ENCODE peak calls at places on chromosomes 11 and 22, in four cellular contexts. G, H, S and E are unnamed samples.

GRCh38 chr22:43014062-43014875 is 680 bp downstream of the PACSIN2 start:
- DNase-seq in G (peak), H (peak), S (peak), E (peak)

GRCh38 chr11:88478136-88478785 is 140.7 kb upstream of the CTSC start:
- DNase-seq in G (no peak), H (no peak), S (no peak), E (no peak)

GRCh38 chr22:27654536-27655445 is 146.8 kb downstream of the MN1 start:
- DNase-seq in G (peak), H (no peak), S (no peak), E (peak)

GRCh38 chr22:49269371-49269770 is 558.3 kb downstream of the BRD1 start:
- DNase-seq in G (no peak), H (no peak), S (no peak), E (no peak)

GRCh38 chr11:17596711-17597110 is 49.7 kb downstream of the OTOG start:
- DNase-seq in G (no peak), H (peak), S (peak), E (no peak)

GRCh38 chr11:132054822-132055221 is 684.4 kb downstream of the NTM start:
- DNase-seq in G (no peak), H (no peak), S (no peak), E (no peak)

GRCh38 chr11:73270089-73270854 is 1.9 kb upstream of the P2RY6 start:
- DNase-seq in G (no peak), H (peak), S (no peak), E (peak)

GRCh38 chr11:61752117-61752924 is at the start of gene MYRF:
- DNase-seq in G (peak), H (no peak), S (no peak), E (peak)

GRCh38 chr11:1574256-1575242 is 2.5 kb upstream of the DUSP8 start:
- DNase-seq in G (peak), H (peak), S (no peak), E (peak)

GRCh38 chr11:69465236-69466000 is 16.0 kb upstream of the LINC01488 start:
- DNase-seq in G (no peak), H (no peak), S (no peak), E (no peak)

GRCh38 chr22:34960005-34960404 is 106.0 kb upstream of the ISX start:
- DNase-seq in G (no peak), H (no peak), S (no peak), E (no peak)

GRCh38 chr11:5476184-5476819 is 12.2 kb upstream of the OR52D1 start:
- DNase-seq in G (peak), H (no peak), S (no peak), E (peak)

GRCh38 chr11:30326114-30326783 is 3.3 kb downstream of the ARL14EP start:
- DNase-seq in G (no peak), H (no peak), S (no peak), E (no peak)

GRCh38 chr11:124673333-124674167 is at the start of the genes SIAE and SPA17:
- DNase-seq in G (peak), H (peak), S (peak), E (peak)

GRCh38 chr11:79285756-79286155 is 155.1 kb downstream of the TENM4 start:
- DNase-seq in G (no peak), H (no peak), S (no peak), E (no peak)

GRCh38 chr22:46490538-46490937 is 46.9 kb downstream of the CELSR1 start:
- DNase-seq in G (no peak), H (no peak), S (no peak), E (no peak)

DNA sequence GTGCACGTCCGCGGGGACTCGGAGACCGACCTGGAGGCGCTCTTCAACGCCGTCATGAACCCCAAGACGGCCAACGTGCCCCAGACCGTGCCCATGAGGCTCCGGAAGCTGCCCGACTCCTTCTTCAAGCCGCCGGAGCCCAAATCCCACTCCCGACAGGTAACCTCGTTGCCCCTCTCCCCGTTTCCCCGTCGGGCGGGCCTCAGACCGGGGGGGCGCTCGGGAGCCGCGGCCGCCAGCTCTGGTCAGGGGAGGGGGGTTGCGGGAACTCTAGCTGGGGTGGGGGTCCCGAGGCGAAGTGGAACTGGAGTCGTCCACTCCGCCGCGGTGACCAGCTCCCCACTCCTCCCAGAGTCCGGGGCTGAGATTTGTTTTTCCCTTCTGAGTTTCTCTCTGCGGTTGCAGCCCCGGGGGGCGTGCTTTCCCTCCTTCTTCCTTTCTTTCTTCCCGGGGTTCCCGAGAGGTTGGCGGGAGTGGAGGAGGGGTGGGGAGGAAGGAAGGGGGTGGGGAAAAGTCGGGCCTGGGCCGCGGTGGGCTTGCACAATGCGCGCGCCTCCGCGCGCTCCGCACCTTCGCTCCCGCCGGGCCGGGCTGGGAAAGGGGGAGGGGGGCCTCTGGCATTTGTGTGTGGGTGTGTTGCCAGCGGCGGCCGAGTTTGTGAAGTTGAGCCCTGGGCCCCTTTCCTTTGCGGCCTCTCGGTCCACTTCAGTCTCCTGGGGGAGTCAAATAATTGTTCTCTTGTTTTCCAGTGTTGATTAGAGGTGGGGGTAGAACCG is 952 bp downstream of the YAP1 start:
- DNase-seq in G (peak), H (peak), S (peak), E (peak)
- H3K27ac ChIP-seq in G (peak), H (peak), S (peak), E (peak)

DNA sequence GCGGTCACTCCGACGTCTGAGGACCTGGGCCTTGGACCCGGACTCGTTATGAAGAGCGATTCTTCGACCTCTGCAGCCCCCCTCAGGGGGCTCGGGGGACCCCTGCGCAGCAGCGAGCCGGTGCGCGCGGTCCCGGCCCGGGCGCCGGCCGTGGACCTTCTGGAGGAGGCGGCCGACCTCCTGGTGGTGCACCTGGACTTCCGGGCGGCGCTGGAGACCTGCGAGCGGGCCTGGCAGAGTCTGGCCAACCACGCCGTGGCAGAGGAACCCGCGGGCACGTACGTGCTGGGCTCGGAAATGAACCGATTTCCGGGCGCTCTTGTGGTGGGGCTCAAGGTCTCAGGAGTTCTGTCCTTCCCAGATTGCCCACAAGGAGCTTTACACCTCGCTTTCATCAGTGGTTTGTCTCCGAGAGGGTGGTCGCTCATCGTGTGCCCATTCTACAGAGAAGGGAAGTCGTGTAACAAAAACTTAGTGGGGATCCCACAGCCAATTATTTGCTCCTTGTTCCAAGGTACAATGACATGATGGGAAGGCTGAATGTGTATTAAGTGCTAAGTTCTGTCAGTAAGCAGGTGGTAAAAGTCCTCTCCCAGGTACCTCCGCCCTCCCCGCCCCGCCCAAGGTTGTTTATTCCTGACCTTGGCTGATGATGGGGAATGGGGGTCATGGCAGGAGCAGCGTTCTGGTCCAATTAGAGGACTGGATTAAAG is 695 bp downstream of the PEX26 start:
- DNase-seq in G (peak), H (no peak), S (no peak), E (peak)
- TF ChIP-seq POLR2A in G (no peak), H (no peak), S (no peak), E (peak)

GRCh38 chr22:36397767-36398093 is 10.0 kb upstream of the MYH9 start:
- DNase-seq in G (no peak), H (no peak), S (no peak), E (no peak)
- TF ChIP-seq CTCF in G (no peak), H (no peak), S (no peak), E (no peak)

DNA sequence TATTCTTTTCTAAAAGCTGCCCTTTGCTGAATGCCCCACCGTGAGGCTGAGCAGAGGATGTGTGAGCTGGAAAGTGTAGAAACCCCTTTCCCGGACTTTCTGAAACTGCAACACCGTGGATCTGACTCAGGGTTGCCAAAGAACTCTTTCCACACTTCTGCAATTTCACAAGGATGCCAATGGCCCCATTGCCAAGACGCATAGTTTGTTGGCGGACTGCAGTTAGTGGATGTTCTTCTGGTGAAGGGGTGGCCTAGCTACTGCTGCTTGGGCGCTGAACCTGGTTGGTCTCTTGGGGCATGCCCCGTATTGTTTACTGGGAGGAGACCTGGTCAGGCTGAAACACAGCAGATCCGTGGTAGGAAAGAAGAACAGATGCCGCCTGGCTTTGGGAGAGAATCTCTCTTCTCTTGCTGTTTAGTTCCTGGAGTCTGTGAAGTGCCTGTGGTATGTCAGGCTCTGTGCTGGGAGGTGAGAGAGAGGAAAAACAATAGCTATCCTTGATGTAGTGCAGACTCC is 26.7 kb downstream of the CD82 start:
- DNase-seq in G (no peak), H (peak), S (peak), E (no peak)
- H3K27ac ChIP-seq in G (no peak), H (peak), S (peak), E (peak)

GRCh38 chr11:65043881-65044501 is 3.0 kb downstream of the SAC3D1 start:
- DNase-seq in G (no peak), H (peak), S (no peak), E (no peak)

GRCh38 chr11:65040520-65041205 is 347 bp upstream of the SAC3D1 start:
- DNase-seq in G (peak), H (peak), S (peak), E (peak)

GRCh38 chr11:65045061-65045460 is 4.1 kb downstream of the SAC3D1 start:
- DNase-seq in G (no peak), H (no peak), S (no peak), E (no peak)

GRCh38 chr11:65042899-65043298 is 1.9 kb downstream of the SAC3D1 start:
- DNase-seq in G (no peak), H (no peak), S (no peak), E (no peak)

GRCh38 chr11:65041206-65042035 is at the start of gene SAC3D1:
- DNase-seq in G (peak), H (no peak), S (no peak), E (no peak)
- TF ChIP-seq POLR2A in G (no peak), H (no peak), S (no peak), E (no peak)

DNA sequence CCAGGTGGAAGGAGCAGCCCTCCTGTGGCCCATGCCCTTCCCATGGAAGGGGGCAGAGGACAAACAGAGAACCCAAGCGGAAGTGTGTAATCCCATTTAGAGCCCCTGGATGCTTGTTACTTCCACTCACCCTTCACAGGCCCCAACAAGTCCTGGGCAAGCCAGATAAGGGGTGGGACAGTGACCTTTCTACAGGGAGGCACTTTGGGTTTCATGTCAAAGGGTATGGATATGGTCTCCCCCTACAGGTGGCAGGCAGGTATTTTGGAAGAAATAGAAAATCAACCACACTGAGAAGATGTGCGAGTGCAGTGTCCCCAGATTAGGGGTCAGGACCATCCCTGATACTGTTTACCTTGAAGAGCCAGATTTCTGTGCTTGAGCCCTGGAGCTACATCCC is 11.4 kb downstream of the MPEG1 start:
- DNase-seq in G (no peak), H (no peak), S (no peak), E (no peak)
- TF ChIP-seq CTCF in G (no peak), H (no peak), S (no peak), E (no peak)